ENCODE peak calls at places on chromosomes 11 and 22, in ten cellular contexts. L, F, E, B, A, X, K, Y, D and M are unnamed samples.

GRCh38 chr22:40107756-40108437 is 69.8 kb upstream of the TNRC6B start:
- DNase-seq in E (no peak), Y (no peak), X (peak), B (no peak), K (no peak), A (peak), L (no peak), F (peak), D (no peak), M (no peak)

GRCh38 chr11:134862796-134863195 is 450.8 kb upstream of the B3GAT1 start:
- DNase-seq in A (no peak), X (no peak), L (no peak), Y (no peak), K (no peak), D (no peak), F (no peak), E (no peak), B (no peak), M (no peak)

GRCh38 chr11:79441159-79441875 is 487 bp upstream of the TENM4 start:
- DNase-seq in Y (no peak), K (no peak), D (peak), E (no peak), L (no peak), X (peak), B (no peak), F (peak), A (no peak), M (no peak)

GRCh38 chr22:42794551-42795510 is 62.2 kb downstream of the ARFGAP3 start:
- DNase-seq in X (no peak), K (peak), Y (no peak), F (no peak), B (no peak), E (no peak), A (no peak), L (no peak), D (peak), M (no peak)

GRCh38 chr11:4922304-4922703 is 1.8 kb downstream of the OR51G1 start:
- DNase-seq in K (no peak), X (no peak), E (no peak), L (no peak), A (no peak), B (no peak), D (no peak), Y (no peak), F (no peak), M (no peak)

GRCh38 chr22:36470994-36471331 is 10.5 kb downstream of the TXN2 start:
- DNase-seq in Y (no peak), F (peak), L (no peak), X (peak), E (no peak), D (no peak), B (no peak), A (no peak), K (no peak), M (no peak)

GRCh38 chr22:30079952-30080533 is at the start of gene HORMAD2:
- DNase-seq in X (no peak), D (peak), K (peak), Y (peak), B (no peak), A (no peak), L (peak), F (peak), E (no peak), M (peak)

GRCh38 chr11:64890084-64890944 is 11.9 kb upstream of the EHD1 start:
- DNase-seq in D (no peak), Y (no peak), A (no peak), L (no peak), X (no peak), B (no peak), F (no peak), K (no peak), E (no peak), M (no peak)